ENCODE peak calls at places on chromosomes 13 and 19, in nine cellular contexts. One of them, this sample, is unnamed.

GRCh38 chr13:25911020-25911419 is 140.8 kb downstream of the SHISA2 start:
- DNase-seq in GM23338: peak; percentile 88
- DNase-seq in WERI-Rb-1: peak; percentile 29
- DNase-seq in CD4-positive, alpha-beta memory T cell: no peak
- DNase-seq in foreskin keratinocyte: no peak
- DNase-seq in hippocampal formation: no peak
- DNase-seq in AG08396: no peak
- DNase-seq in body of pancreas: no peak
- DNase-seq in AG10803: no peak
- DNase-seq in this sample: peak; percentile 72

GRCh38 chr19:5953680-5954213 is 24.2 kb downstream of the RANBP3 start:
- DNase-seq in GM23338: no peak
- DNase-seq in WERI-Rb-1: no peak
- DNase-seq in foreskin keratinocyte: no peak
- DNase-seq in body of pancreas: no peak
- DNase-seq in hippocampal formation: no peak
- DNase-seq in AG08396: no peak
- DNase-seq in AG10803: peak; percentile 79
- DNase-seq in CD4-positive, alpha-beta memory T cell: peak; percentile 23
- DNase-seq in this sample: no peak

GRCh38 chr13:92017737-92018136 is 619.3 kb downstream of the GPC5 start:
- DNase-seq in GM23338: no peak
- DNase-seq in AG08396: no peak
- DNase-seq in foreskin keratinocyte: no peak
- DNase-seq in AG10803: no peak
- DNase-seq in CD4-positive, alpha-beta memory T cell: no peak
- DNase-seq in body of pancreas: no peak
- DNase-seq in WERI-Rb-1: no peak
- DNase-seq in hippocampal formation: no peak
- DNase-seq in this sample: no peak

GRCh38 chr13:99743079-99743478 is 228.5 kb downstream of the ZIC5 start:
- DNase-seq in AG10803: no peak
- DNase-seq in WERI-Rb-1: no peak
- DNase-seq in CD4-positive, alpha-beta memory T cell: no peak
- DNase-seq in GM23338: no peak
- DNase-seq in foreskin keratinocyte: no peak
- DNase-seq in AG08396: no peak
- DNase-seq in body of pancreas: no peak
- DNase-seq in hippocampal formation: no peak
- DNase-seq in this sample: no peak

GRCh38 chr13:46894534-46894906 is 2.3 kb downstream of the HTR2A start:
- DNase-seq in CD4-positive, alpha-beta memory T cell: no peak
- DNase-seq in hippocampal formation: no peak
- DNase-seq in AG08396: peak; percentile 16
- DNase-seq in WERI-Rb-1: no peak
- DNase-seq in GM23338: no peak
- DNase-seq in AG10803: peak; percentile 29
- DNase-seq in body of pancreas: no peak
- DNase-seq in foreskin keratinocyte: no peak
- DNase-seq in this sample: no peak

GRCh38 chr13:40205771-40206240 is 460.6 kb downstream of the FOXO1 start:
- DNase-seq in body of pancreas: no peak
- DNase-seq in CD4-positive, alpha-beta memory T cell: no peak
- DNase-seq in foreskin keratinocyte: no peak
- DNase-seq in hippocampal formation: peak; percentile 27
- DNase-seq in GM23338: no peak
- DNase-seq in WERI-Rb-1: no peak
- DNase-seq in AG08396: no peak
- DNase-seq in AG10803: no peak
- DNase-seq in this sample: no peak

GRCh38 chr19:51359294-51359693 is 6.9 kb downstream of the ETFB start:
- DNase-seq in hippocampal formation: no peak
- DNase-seq in body of pancreas: no peak
- DNase-seq in GM23338: no peak
- DNase-seq in CD4-positive, alpha-beta memory T cell: no peak
- DNase-seq in WERI-Rb-1: no peak
- DNase-seq in AG10803: peak; percentile 90
- DNase-seq in AG08396: peak; percentile 72
- DNase-seq in foreskin keratinocyte: peak; percentile 82
- DNase-seq in this sample: no peak

GRCh38 chr13:42891591-42891990 is 100.5 kb downstream of the EPSTI1 start:
- DNase-seq in hippocampal formation: no peak
- DNase-seq in CD4-positive, alpha-beta memory T cell: no peak
- DNase-seq in WERI-Rb-1: no peak
- DNase-seq in AG08396: no peak
- DNase-seq in AG10803: no peak
- DNase-seq in foreskin keratinocyte: no peak
- DNase-seq in GM23338: no peak
- DNase-seq in body of pancreas: no peak
- DNase-seq in this sample: no peak

GRCh38 chr19:10114651-10115391 is 3.3 kb downstream of the P2RY11 start:
- DNase-seq in AG08396: no peak
- DNase-seq in hippocampal formation: no peak
- DNase-seq in body of pancreas: no peak
- DNase-seq in AG10803: no peak
- DNase-seq in WERI-Rb-1: no peak
- DNase-seq in CD4-positive, alpha-beta memory T cell: no peak
- DNase-seq in foreskin keratinocyte: no peak
- DNase-seq in GM23338: peak; percentile 27
- DNase-seq in this sample: no peak

GRCh38 chr19:47157455-47158321 is 27.1 kb downstream of the SAE1 start:
- DNase-seq in AG10803: peak; percentile 81
- DNase-seq in CD4-positive, alpha-beta memory T cell: peak; percentile 45
- DNase-seq in GM23338: peak; percentile 96
- DNase-seq in WERI-Rb-1: no peak
- DNase-seq in hippocampal formation: no peak
- DNase-seq in foreskin keratinocyte: peak; percentile 63
- DNase-seq in body of pancreas: peak; percentile 23
- DNase-seq in AG08396: peak; percentile 58
- DNase-seq in this sample: peak; percentile 85

GRCh38 chr13:91297503-91297902 is 50.0 kb upstream of the MIR17HG start:
- DNase-seq in WERI-Rb-1: no peak
- DNase-seq in foreskin keratinocyte: no peak
- DNase-seq in hippocampal formation: no peak
- DNase-seq in AG08396: no peak
- DNase-seq in CD4-positive, alpha-beta memory T cell: no peak
- DNase-seq in AG10803: no peak
- DNase-seq in GM23338: no peak
- DNase-seq in body of pancreas: no peak
- DNase-seq in this sample: no peak

GRCh38 chr13:74107598-74107997 is 26.6 kb downstream of the KLF12 start:
- DNase-seq in GM23338: no peak
- DNase-seq in CD4-positive, alpha-beta memory T cell: no peak
- DNase-seq in AG10803: no peak
- DNase-seq in body of pancreas: no peak
- DNase-seq in WERI-Rb-1: no peak
- DNase-seq in hippocampal formation: no peak
- DNase-seq in AG08396: no peak
- DNase-seq in foreskin keratinocyte: no peak
- DNase-seq in this sample: no peak

GRCh38 chr19:5974721-5975387 is 3.1 kb downstream of the RANBP3 start:
- DNase-seq in AG10803: no peak
- DNase-seq in WERI-Rb-1: no peak
- DNase-seq in CD4-positive, alpha-beta memory T cell: peak; percentile 16
- DNase-seq in hippocampal formation: no peak
- DNase-seq in foreskin keratinocyte: no peak
- DNase-seq in GM23338: no peak
- DNase-seq in AG08396: no peak
- DNase-seq in body of pancreas: no peak
- DNase-seq in this sample: no peak

GRCh38 chr13:107216046-107216715 is 648.2 kb upstream of the ARGLU1 start:
- DNase-seq in WERI-Rb-1: peak; percentile 37
- DNase-seq in foreskin keratinocyte: peak; percentile 69
- DNase-seq in AG10803: no peak
- DNase-seq in CD4-positive, alpha-beta memory T cell: no peak
- DNase-seq in hippocampal formation: no peak
- DNase-seq in body of pancreas: no peak
- DNase-seq in AG08396: no peak
- DNase-seq in GM23338: peak; percentile 17
- DNase-seq in this sample: no peak

GRCh38 chr13:25905411-25906010 is 146.3 kb downstream of the SHISA2 start:
- DNase-seq in foreskin keratinocyte: no peak
- DNase-seq in WERI-Rb-1: no peak
- DNase-seq in CD4-positive, alpha-beta memory T cell: no peak
- DNase-seq in AG08396: no peak
- DNase-seq in hippocampal formation: no peak
- DNase-seq in GM23338: no peak
- DNase-seq in AG10803: no peak
- DNase-seq in body of pancreas: no peak
- DNase-seq in this sample: no peak

GRCh38 chr19:29714371-29714952 is 599 bp downstream of the C19orf12 start:
- DNase-seq in CD4-positive, alpha-beta memory T cell: peak; percentile 76
- DNase-seq in body of pancreas: peak; percentile 38
- DNase-seq in GM23338: no peak
- DNase-seq in AG08396: no peak
- DNase-seq in WERI-Rb-1: peak; percentile 23
- DNase-seq in AG10803: no peak
- DNase-seq in foreskin keratinocyte: no peak
- DNase-seq in hippocampal formation: no peak
- DNase-seq in this sample: no peak

GRCh38 chr19:2607712-2608601 is 94.5 kb downstream of the GNG7 start:
- DNase-seq in CD4-positive, alpha-beta memory T cell: peak; percentile 77
- DNase-seq in hippocampal formation: no peak
- DNase-seq in body of pancreas: no peak
- DNase-seq in AG10803: no peak
- DNase-seq in foreskin keratinocyte: no peak
- DNase-seq in WERI-Rb-1: no peak
- DNase-seq in AG08396: no peak
- DNase-seq in GM23338: no peak
- DNase-seq in this sample: no peak

GRCh38 chr19:16463991-16464575 is 7.7 kb downstream of the EPS15L1 start:
- DNase-seq in CD4-positive, alpha-beta memory T cell: no peak
- DNase-seq in body of pancreas: no peak
- DNase-seq in AG10803: no peak
- DNase-seq in hippocampal formation: no peak
- DNase-seq in GM23338: no peak
- DNase-seq in AG08396: peak; percentile 46
- DNase-seq in foreskin keratinocyte: no peak
- DNase-seq in WERI-Rb-1: no peak
- DNase-seq in this sample: no peak

GRCh38 chr13:83449666-83450395 is 432.4 kb downstream of the SLITRK1 start:
- DNase-seq in CD4-positive, alpha-beta memory T cell: no peak
- DNase-seq in AG08396: peak; percentile 10
- DNase-seq in GM23338: peak; percentile 5
- DNase-seq in hippocampal formation: no peak
- DNase-seq in WERI-Rb-1: no peak
- DNase-seq in AG10803: peak; percentile 58
- DNase-seq in foreskin keratinocyte: peak; percentile 94
- DNase-seq in body of pancreas: no peak
- DNase-seq in this sample: no peak

This sample was measured in H9.